ENCODE peak calls at places on chromosome 1, in ten cellular contexts. One of them, this sample, is unnamed. For H3K4me1, the result is how much of the 10 kb centered on the place peaks cover.

GRCh38 chr1:210358511-210359148 is 29.9 kb downstream of the HHAT start:
- DNase-seq in fibroblast of lung: no peak
- DNase-seq in upper lobe of right lung: no peak
- DNase-seq in cardiac muscle cell: no peak
- DNase-seq in neural progenitor cell: peak
- DNase-seq in transverse colon: no peak
- DNase-seq in prostate gland: no peak
- DNase-seq in H9: no peak
- DNase-seq in thoracic aorta: no peak
- DNase-seq in IMR-90: no peak
- DNase-seq in this sample: no peak

GRCh38 chr1:3996846-3997705 is 97.0 kb upstream of the C1orf174 start:
- DNase-seq in fibroblast of lung: no peak
- DNase-seq in upper lobe of right lung: peak
- DNase-seq in cardiac muscle cell: no peak
- DNase-seq in neural progenitor cell: no peak
- DNase-seq in transverse colon: no peak
- DNase-seq in prostate gland: no peak
- DNase-seq in H9: no peak
- DNase-seq in thoracic aorta: no peak
- DNase-seq in IMR-90: no peak
- DNase-seq in this sample: no peak

GRCh38 chr1:172990598-172991215 is 60.0 kb downstream of the TNFSF18 start:
- DNase-seq in fibroblast of lung: peak
- DNase-seq in upper lobe of right lung: no peak
- DNase-seq in cardiac muscle cell: peak
- DNase-seq in neural progenitor cell: no peak
- DNase-seq in transverse colon: no peak
- DNase-seq in prostate gland: no peak
- DNase-seq in H9: no peak
- DNase-seq in thoracic aorta: no peak
- DNase-seq in IMR-90: peak
- DNase-seq in this sample: no peak

GRCh38 chr1:34419662-34420061 is 243.0 kb downstream of the C1orf94 start:
- DNase-seq in fibroblast of lung: peak
- DNase-seq in upper lobe of right lung: no peak
- DNase-seq in cardiac muscle cell: no peak
- DNase-seq in neural progenitor cell: peak
- DNase-seq in transverse colon: no peak
- DNase-seq in prostate gland: no peak
- DNase-seq in H9: peak
- DNase-seq in thoracic aorta: no peak
- DNase-seq in IMR-90: no peak
- DNase-seq in this sample: no peak

GRCh38 chr1:25683731-25684130 is 67.1 kb downstream of the MAN1C1 start:
- DNase-seq in fibroblast of lung: peak
- DNase-seq in upper lobe of right lung: no peak
- DNase-seq in cardiac muscle cell: peak
- DNase-seq in neural progenitor cell: no peak
- DNase-seq in transverse colon: no peak
- DNase-seq in prostate gland: no peak
- DNase-seq in H9: no peak
- DNase-seq in thoracic aorta: no peak
- DNase-seq in IMR-90: peak
- DNase-seq in this sample: no peak

GRCh38 chr1:20719261-20719660 is 1.5 kb upstream of the KIF17 start:
- DNase-seq in fibroblast of lung: no peak
- DNase-seq in upper lobe of right lung: peak
- DNase-seq in cardiac muscle cell: no peak
- DNase-seq in neural progenitor cell: no peak
- DNase-seq in transverse colon: no peak
- DNase-seq in prostate gland: no peak
- DNase-seq in H9: no peak
- DNase-seq in thoracic aorta: no peak
- DNase-seq in IMR-90: no peak
- DNase-seq in this sample: no peak

GRCh38 chr1:36115200-36115669 is 9.8 kb downstream of the COL8A2 start:
- DNase-seq in fibroblast of lung: peak
- DNase-seq in upper lobe of right lung: no peak
- DNase-seq in cardiac muscle cell: peak
- DNase-seq in neural progenitor cell: peak
- DNase-seq in transverse colon: no peak
- DNase-seq in prostate gland: no peak
- DNase-seq in H9: no peak
- DNase-seq in thoracic aorta: peak
- DNase-seq in IMR-90: peak
- DNase-seq in this sample: peak

GRCh38 chr1:60114735-60115318 is 41.3 kb upstream of the C1orf87 start:
- DNase-seq in fibroblast of lung: no peak
- DNase-seq in upper lobe of right lung: no peak
- DNase-seq in cardiac muscle cell: no peak
- DNase-seq in neural progenitor cell: peak
- DNase-seq in transverse colon: no peak
- DNase-seq in prostate gland: no peak
- DNase-seq in H9: peak
- DNase-seq in thoracic aorta: no peak
- DNase-seq in IMR-90: no peak
- DNase-seq in this sample: no peak

GRCh38 chr1:171738921-171739320 is 2.9 kb downstream of the VAMP4 start:
- DNase-seq in fibroblast of lung: peak
- DNase-seq in upper lobe of right lung: no peak
- DNase-seq in cardiac muscle cell: no peak
- DNase-seq in neural progenitor cell: no peak
- DNase-seq in transverse colon: no peak
- DNase-seq in prostate gland: no peak
- DNase-seq in H9: no peak
- DNase-seq in thoracic aorta: no peak
- DNase-seq in IMR-90: peak
- DNase-seq in this sample: no peak

GRCh38 chr1:227314014-227314848 is 4.1 kb downstream of the CDC42BPA start:
- DNase-seq in fibroblast of lung: no peak
- DNase-seq in upper lobe of right lung: no peak
- DNase-seq in cardiac muscle cell: no peak
- DNase-seq in neural progenitor cell: no peak
- DNase-seq in transverse colon: no peak
- DNase-seq in prostate gland: no peak
- DNase-seq in H9: no peak
- DNase-seq in thoracic aorta: no peak
- DNase-seq in IMR-90: no peak
- DNase-seq in this sample: no peak

GRCh38 chr1:162028726-162029125 is 5.1 kb upstream of the OLFML2B start:
- DNase-seq in fibroblast of lung: no peak
- DNase-seq in upper lobe of right lung: no peak
- DNase-seq in cardiac muscle cell: peak
- DNase-seq in neural progenitor cell: no peak
- DNase-seq in transverse colon: no peak
- DNase-seq in prostate gland: no peak
- DNase-seq in H9: no peak
- DNase-seq in thoracic aorta: no peak
- DNase-seq in IMR-90: no peak
- DNase-seq in this sample: no peak

GRCh38 chr1:26994020-26994745 is 691 bp downstream of the TRNP1 start:
- DNase-seq in fibroblast of lung: no peak
- DNase-seq in upper lobe of right lung: no peak
- DNase-seq in cardiac muscle cell: no peak
- DNase-seq in neural progenitor cell: peak
- DNase-seq in transverse colon: no peak
- DNase-seq in prostate gland: no peak
- DNase-seq in H9: peak
- DNase-seq in thoracic aorta: no peak
- DNase-seq in IMR-90: no peak
- DNase-seq in this sample: no peak

GRCh38 chr1:26996024-26996423 is 2.5 kb downstream of the TRNP1 start:
- DNase-seq in fibroblast of lung: no peak
- DNase-seq in upper lobe of right lung: no peak
- DNase-seq in cardiac muscle cell: peak
- DNase-seq in neural progenitor cell: no peak
- DNase-seq in transverse colon: no peak
- DNase-seq in prostate gland: no peak
- DNase-seq in H9: peak
- DNase-seq in thoracic aorta: no peak
- DNase-seq in IMR-90: peak
- DNase-seq in this sample: no peak

GRCh38 chr1:26996665-26997064 is 3.2 kb downstream of the TRNP1 start:
- DNase-seq in fibroblast of lung: no peak
- DNase-seq in upper lobe of right lung: no peak
- DNase-seq in cardiac muscle cell: no peak
- DNase-seq in neural progenitor cell: no peak
- DNase-seq in transverse colon: no peak
- DNase-seq in prostate gland: no peak
- DNase-seq in H9: peak
- DNase-seq in thoracic aorta: no peak
- DNase-seq in IMR-90: no peak
- DNase-seq in this sample: no peak

GRCh38 chr1:26993237-26994019 is at the start of gene TRNP1:
- DNase-seq in fibroblast of lung: peak
- DNase-seq in upper lobe of right lung: peak
- DNase-seq in cardiac muscle cell: peak
- DNase-seq in neural progenitor cell: peak
- DNase-seq in transverse colon: peak
- DNase-seq in prostate gland: peak
- DNase-seq in H9: peak
- DNase-seq in thoracic aorta: no peak
- DNase-seq in IMR-90: peak
- DNase-seq in this sample: peak

GRCh38 chr1:26994772-26995625 is 1.5 kb downstream of the TRNP1 start:
- DNase-seq in fibroblast of lung: no peak
- DNase-seq in upper lobe of right lung: no peak
- DNase-seq in cardiac muscle cell: no peak
- DNase-seq in neural progenitor cell: no peak
- DNase-seq in transverse colon: no peak
- DNase-seq in prostate gland: no peak
- DNase-seq in H9: peak
- DNase-seq in thoracic aorta: no peak
- DNase-seq in IMR-90: no peak
- DNase-seq in this sample: no peak
- H3K4me1 ChIP-seq in fibroblast of lung: under half
- H3K4me1 ChIP-seq in upper lobe of right lung: under half
- H3K4me1 ChIP-seq in cardiac muscle cell: under half
- H3K4me1 ChIP-seq in neural progenitor cell: under half
- H3K4me1 ChIP-seq in transverse colon: under half
- H3K4me1 ChIP-seq in prostate gland: under half
- H3K4me1 ChIP-seq in H9: under half
- H3K4me1 ChIP-seq in thoracic aorta: under half
- H3K4me1 ChIP-seq in IMR-90: half or more
- H3K4me1 ChIP-seq in this sample: half or more

GRCh38 chr1:154937051-154937987 is 800 bp upstream of the PMVK start:
- DNase-seq in fibroblast of lung: peak
- DNase-seq in upper lobe of right lung: peak
- DNase-seq in cardiac muscle cell: peak
- DNase-seq in neural progenitor cell: peak
- DNase-seq in transverse colon: peak
- DNase-seq in prostate gland: peak
- DNase-seq in H9: peak
- DNase-seq in thoracic aorta: peak
- DNase-seq in IMR-90: peak
- DNase-seq in this sample: peak
- TF ChIP-seq CTCF in fibroblast of lung: peak
- TF ChIP-seq CTCF in upper lobe of right lung: peak
- TF ChIP-seq CTCF in cardiac muscle cell: peak
- TF ChIP-seq CTCF in neural progenitor cell: peak
- TF ChIP-seq CTCF in transverse colon: peak
- TF ChIP-seq CTCF in prostate gland: no peak
- TF ChIP-seq CTCF in H9: no peak
- TF ChIP-seq CTCF in thoracic aorta: peak
- TF ChIP-seq CTCF in IMR-90: peak
- TF ChIP-seq CTCF in this sample: peak

GRCh38 chr1:8431028-8431427 is 113.1 kb downstream of the SLC45A1 start:
- DNase-seq in fibroblast of lung: no peak
- DNase-seq in upper lobe of right lung: no peak
- DNase-seq in cardiac muscle cell: no peak
- DNase-seq in neural progenitor cell: no peak
- DNase-seq in transverse colon: no peak
- DNase-seq in prostate gland: no peak
- DNase-seq in H9: no peak
- DNase-seq in thoracic aorta: no peak
- DNase-seq in IMR-90: no peak
- DNase-seq in this sample: no peak
- H3K4me1 ChIP-seq in fibroblast of lung: under half
- H3K4me1 ChIP-seq in upper lobe of right lung: under half
- H3K4me1 ChIP-seq in cardiac muscle cell: under half
- H3K4me1 ChIP-seq in neural progenitor cell: under half
- H3K4me1 ChIP-seq in transverse colon: under half
- H3K4me1 ChIP-seq in prostate gland: under half
- H3K4me1 ChIP-seq in H9: under half
- H3K4me1 ChIP-seq in thoracic aorta: under half
- H3K4me1 ChIP-seq in IMR-90: under half
- H3K4me1 ChIP-seq in this sample: under half

GRCh38 chr1:13730751-13731482 is 30.9 kb downstream of the PRDM2 start:
- DNase-seq in fibroblast of lung: peak
- DNase-seq in upper lobe of right lung: peak
- DNase-seq in cardiac muscle cell: no peak
- DNase-seq in neural progenitor cell: no peak
- DNase-seq in transverse colon: peak
- DNase-seq in prostate gland: peak
- DNase-seq in H9: no peak
- DNase-seq in thoracic aorta: no peak
- DNase-seq in IMR-90: peak
- DNase-seq in this sample: peak

GRCh38 chr1:13723810-13724209 is 23.8 kb downstream of the PRDM2 start:
- DNase-seq in fibroblast of lung: no peak
- DNase-seq in upper lobe of right lung: no peak
- DNase-seq in cardiac muscle cell: peak
- DNase-seq in neural progenitor cell: no peak
- DNase-seq in transverse colon: no peak
- DNase-seq in prostate gland: no peak
- DNase-seq in H9: no peak
- DNase-seq in thoracic aorta: no peak
- DNase-seq in IMR-90: no peak
- DNase-seq in this sample: peak

GRCh38 chr1:13728104-13728503 is 28.1 kb downstream of the PRDM2 start:
- DNase-seq in fibroblast of lung: no peak
- DNase-seq in upper lobe of right lung: no peak
- DNase-seq in cardiac muscle cell: no peak
- DNase-seq in neural progenitor cell: no peak
- DNase-seq in transverse colon: no peak
- DNase-seq in prostate gland: no peak
- DNase-seq in H9: no peak
- DNase-seq in thoracic aorta: no peak
- DNase-seq in IMR-90: no peak
- DNase-seq in this sample: no peak

GRCh38 chr1:13730301-13730700 is 30.3 kb downstream of the PRDM2 start:
- DNase-seq in fibroblast of lung: no peak
- DNase-seq in upper lobe of right lung: no peak
- DNase-seq in cardiac muscle cell: no peak
- DNase-seq in neural progenitor cell: no peak
- DNase-seq in transverse colon: no peak
- DNase-seq in prostate gland: no peak
- DNase-seq in H9: no peak
- DNase-seq in thoracic aorta: no peak
- DNase-seq in IMR-90: no peak
- DNase-seq in this sample: no peak

DNA sequence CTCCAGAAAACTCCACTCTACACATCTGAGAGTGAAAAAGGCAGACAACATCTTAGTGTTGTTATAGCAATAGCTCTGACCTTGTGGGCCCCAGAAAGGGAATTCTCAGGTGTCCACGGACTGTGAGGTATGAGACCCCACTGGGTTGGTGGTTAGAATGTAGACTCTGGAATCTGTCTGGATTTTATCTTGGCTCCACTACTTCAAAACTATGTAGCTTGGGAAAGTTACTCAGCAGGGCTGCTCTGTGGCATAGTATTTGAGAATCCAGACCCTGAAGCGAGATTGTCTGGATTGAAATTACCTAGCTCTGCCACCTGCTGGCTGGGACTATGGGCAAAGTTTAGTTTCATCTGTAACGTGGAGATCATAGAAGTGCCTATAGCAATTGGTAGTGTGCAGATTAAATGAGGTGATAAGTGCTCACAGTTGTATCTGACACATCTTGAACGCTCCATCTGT is 25.8 kb downstream of the PRDM2 start:
- DNase-seq in fibroblast of lung: peak
- DNase-seq in upper lobe of right lung: no peak
- DNase-seq in cardiac muscle cell: peak
- DNase-seq in neural progenitor cell: peak
- DNase-seq in transverse colon: peak
- DNase-seq in prostate gland: peak
- DNase-seq in H9: no peak
- DNase-seq in thoracic aorta: no peak
- DNase-seq in IMR-90: peak
- DNase-seq in this sample: no peak
- TF ChIP-seq CTCF in fibroblast of lung: peak
- TF ChIP-seq CTCF in upper lobe of right lung: peak
- TF ChIP-seq CTCF in cardiac muscle cell: peak
- TF ChIP-seq CTCF in neural progenitor cell: peak
- TF ChIP-seq CTCF in transverse colon: peak
- TF ChIP-seq CTCF in prostate gland: no peak
- TF ChIP-seq CTCF in H9: peak
- TF ChIP-seq CTCF in thoracic aorta: peak
- TF ChIP-seq CTCF in IMR-90: peak
- TF ChIP-seq CTCF in this sample: peak

This sample was measured in tibial artery.